ENCODE peak calls at places on chromosomes 3 and 15, in eight cellular contexts. J, I, V, Q, Z, L, O and P are unnamed samples.

GRCh38 chr15:59611277-59612260 is at the start of gene GCNT3:
- DNase-seq in Z (peak; percentile 70), Q (peak; percentile 49), J (no peak), V (peak; percentile 55), I (no peak), O (no peak), L (no peak), P (no peak)

GRCh38 chr15:32867313-32867626 is 149.5 kb downstream of the GREM1 start:
- DNase-seq in L (peak; percentile 72), I (no peak), O (no peak), Z (peak; percentile 87), V (peak; percentile 93), Q (peak; percentile 77), J (no peak), P (peak; percentile 68)

GRCh38 chr3:159982442-159982841 is 6.2 kb upstream of the IL12A start:
- DNase-seq in V (no peak), J (no peak), L (no peak), O (no peak), Z (no peak), Q (no peak), I (no peak), P (no peak)

GRCh38 chr3:101643861-101644613 is 32.9 kb downstream of the ZBTB11 start:
- DNase-seq in L (peak; percentile 75), J (no peak), V (peak; percentile 52), Q (peak; percentile 78), O (no peak), I (no peak), Z (peak; percentile 88), P (peak; percentile 48)

GRCh38 chr3:46848271-46849097 is 14.8 kb downstream of the MYL3 start:
- DNase-seq in Q (peak; percentile 94), Z (peak; percentile 28), I (peak; percentile 40), L (no peak), J (peak; percentile 76), O (no peak), V (peak; percentile 86), P (no peak)

GRCh38 chr3:10653866-10654611 is 148.7 kb upstream of the ATP2B2 start:
- DNase-seq in O (no peak), J (no peak), Z (no peak), I (no peak), Q (no peak), L (no peak), V (no peak), P (no peak)

GRCh38 chr3:47070770-47071169 is 91.3 kb downstream of the NBEAL2 start:
- DNase-seq in Z (no peak), I (no peak), V (no peak), L (no peak), J (no peak), O (no peak), Q (no peak), P (no peak)

GRCh38 chr15:66774001-66774814 is 72.2 kb downstream of the SMAD6 start:
- DNase-seq in V (peak; percentile 77), O (no peak), I (peak; percentile 86), J (peak; percentile 89), Q (peak; percentile 71), L (no peak), Z (peak; percentile 88), P (no peak)

GRCh38 chr3:196670335-196670734 is 30.8 kb downstream of the NRROS start:
- DNase-seq in L (no peak), Q (no peak), Z (no peak), J (no peak), I (no peak), V (no peak), O (no peak), P (no peak)

GRCh38 chr3:188385295-188385694 is 231.3 kb downstream of the LPP start:
- DNase-seq in I (no peak), J (no peak), O (no peak), Z (no peak), Q (no peak), L (no peak), V (no peak), P (no peak)

GRCh38 chr3:46629571-46630517 is 17.5 kb downstream of the FAM240A start:
- DNase-seq in Z (peak; percentile 79), L (no peak), J (peak; percentile 90), O (no peak), I (peak; percentile 85), V (peak; percentile 68), Q (peak; percentile 72), P (peak; percentile 46)

GRCh38 chr3:184952671-184953070 is 140.7 kb downstream of the VPS8 start:
- DNase-seq in J (no peak), Q (no peak), V (peak; percentile 47), L (no peak), Z (no peak), O (no peak), I (no peak), P (no peak)

GRCh38 chr3:158709666-158710083 is 22.6 kb downstream of the RARRES1 start:
- DNase-seq in O (no peak), V (peak; percentile 97), Z (peak; percentile 85), I (no peak), J (no peak), Q (peak; percentile 99), L (peak; percentile 99), P (peak; percentile 91)

GRCh38 chr15:77696006-77696631 is 63.4 kb upstream of the LINGO1 start:
- DNase-seq in Q (no peak), L (no peak), J (peak; percentile 48), Z (no peak), I (no peak), O (no peak), V (no peak), P (no peak)

GRCh38 chr3:57112206-57112605 is 51.7 kb downstream of the SPATA12 start:
- DNase-seq in L (no peak), Q (peak; percentile 44), J (no peak), Z (no peak), O (no peak), I (no peak), V (no peak), P (no peak)

GRCh38 chr3:26757978-26758377 is 135.4 kb downstream of the LRRC3B start:
- DNase-seq in V (no peak), J (no peak), L (no peak), Z (no peak), O (no peak), Q (no peak), I (no peak), P (no peak)

GRCh38 chr3:150775001-150775599 is 12.1 kb upstream of the SIAH2 start:
- DNase-seq in Q (peak; percentile 53), J (no peak), Z (no peak), L (peak; percentile 32), V (peak; percentile 85), O (no peak), I (no peak), P (no peak)

DNA sequence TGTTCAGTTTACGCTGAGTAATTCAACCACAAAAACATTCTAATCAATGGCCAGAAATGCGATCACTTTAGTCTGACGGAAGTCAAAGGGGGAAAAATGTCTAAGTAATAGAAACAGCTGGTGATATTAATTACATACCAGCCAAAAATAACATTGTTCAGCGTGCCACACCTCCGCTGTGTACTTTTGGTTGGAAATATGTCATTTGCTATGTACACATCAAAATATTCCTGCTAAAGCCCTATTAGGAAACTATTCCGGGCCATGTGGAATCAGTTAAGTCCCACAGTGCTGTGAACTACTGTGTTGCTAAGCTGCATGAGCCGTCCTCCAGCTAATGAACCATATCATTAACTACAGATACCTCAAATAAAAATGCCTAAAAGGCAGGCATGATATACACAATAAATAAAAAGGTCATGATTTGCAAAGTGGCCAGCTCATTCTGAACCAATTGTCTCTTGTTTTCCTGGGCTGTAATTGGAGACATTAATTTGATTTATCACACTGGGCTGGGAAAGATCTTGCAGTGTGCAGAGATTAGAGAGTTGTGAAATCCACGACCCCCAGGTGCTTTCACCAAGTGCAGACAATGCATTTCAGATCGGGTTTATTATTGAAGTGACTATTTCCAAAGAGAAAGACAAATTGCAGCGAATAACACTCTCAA is 200.5 kb upstream of the LRTM1 start:
- DNase-seq in L (peak; percentile 83), O (no peak), Q (peak; percentile 74), V (peak; percentile 84), Z (no peak), I (no peak), J (no peak), P (peak; percentile 47)
- H3K4me3 ChIP-seq in L (no peak overlapping the region), O (no peak overlapping the region), Q (no peak overlapping the region), V (no peak overlapping the region), Z (no peak overlapping the region), I (no peak overlapping the region), J (no peak overlapping the region), P (no peak overlapping the region)

GRCh38 chr15:26628071-26628470 is 144.8 kb downstream of the GABRB3 start:
- DNase-seq in Z (peak; percentile 94), Q (no peak), O (no peak), J (no peak), I (no peak), L (no peak), V (no peak), P (no peak)
- TF ChIP-seq CTCF in Z (peak; percentile 38), Q (no peak), O (peak; percentile 15), J (no peak), I (no peak), L (no peak), V (no peak), P (no peak)

GRCh38 chr15:96344120-96344705 is 13.7 kb downstream of the NR2F2 start:
- DNase-seq in Z (no peak), I (no peak), V (peak; percentile 55), O (no peak), L (no peak), J (no peak), Q (no peak), P (no peak)

GRCh38 chr15:96342611-96343528 is 12.4 kb downstream of the NR2F2 start:
- DNase-seq in Z (no peak), Q (no peak), I (no peak), V (peak; percentile 63), O (no peak), L (no peak), J (peak; percentile 67), P (no peak)

GRCh38 chr15:96342143-96342466 is 11.6 kb downstream of the NR2F2 start:
- DNase-seq in V (no peak), O (no peak), Q (no peak), I (no peak), L (no peak), J (no peak), Z (no peak), P (no peak)

GRCh38 chr15:96344706-96345559 is 14.4 kb downstream of the NR2F2 start:
- DNase-seq in Q (no peak), I (no peak), Z (no peak), L (no peak), V (peak; percentile 58), O (no peak), J (peak; percentile 63), P (no peak)

GRCh38 chr15:96343529-96344072 is 13.1 kb downstream of the NR2F2 start:
- DNase-seq in O (no peak), L (no peak), V (peak; percentile 49), Z (no peak), J (peak; percentile 61), Q (no peak), I (no peak), P (no peak)
- H3K4me3 ChIP-seq in O (no peak overlapping the region), L (no peak overlapping the region), V (peak overlapping the region; percentile 8), Z (no peak overlapping the region), J (peak overlapping the region; percentile 46), Q (no peak overlapping the region), I (no peak overlapping the region), P (no peak overlapping the region)

DNA sequence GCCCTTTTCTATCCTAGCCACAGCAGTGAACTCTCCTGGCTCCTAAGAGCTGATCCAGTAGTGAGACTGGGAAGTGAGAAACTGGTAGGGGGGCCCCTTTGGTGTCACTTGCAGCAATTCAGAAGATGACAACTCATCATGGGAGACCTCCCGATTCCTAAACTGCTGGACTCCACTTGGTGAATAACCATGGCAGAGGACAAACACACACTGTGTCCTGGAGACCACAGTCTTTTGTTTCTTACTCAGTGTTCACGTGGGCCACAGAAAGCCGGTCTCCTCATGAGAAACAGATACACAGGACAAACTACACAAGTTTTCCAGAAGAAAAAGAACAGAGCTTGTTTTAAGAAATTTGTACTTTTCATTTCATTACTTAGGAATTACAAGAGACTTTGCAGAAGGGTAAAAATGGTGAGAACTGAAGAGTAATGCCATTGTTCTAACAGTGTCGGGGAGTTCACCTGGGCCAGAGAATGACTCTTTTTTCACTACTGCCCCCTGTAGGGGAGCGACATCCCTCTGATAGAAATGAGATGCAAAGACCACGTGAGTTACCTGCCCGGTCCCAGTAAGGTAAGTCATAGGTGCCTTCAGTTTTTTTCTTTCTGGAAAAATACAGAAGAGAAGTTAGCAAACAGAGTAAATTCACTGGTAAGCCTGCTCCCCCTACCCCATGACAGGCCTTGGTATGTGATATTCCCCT is 38.1 kb downstream of the ST3GAL6 start:
- DNase-seq in Q (no peak), L (no peak), Z (no peak), V (no peak), J (no peak), O (no peak), I (no peak), P (no peak)
- TF ChIP-seq CTCF in Q (no peak), L (peak; percentile 11), Z (peak; percentile 53), V (peak; percentile 10), J (no peak), O (no peak), I (no peak), P (peak; percentile 39)